ENCODE peak calls at places on chromosomes 2 and 18, in five cellular contexts. W is brain pericyte, Z is activated T-helper 1 cell treated with Interleukin-2 at 50 U/mL for 16 hours, X is iris pigment epithelial cell, V is mesenteric fat pad. D is an unnamed sample.

GRCh38 chr2:64548795-64549194 is 24.7 kb downstream of the AFTPH start:
- DNase-seq in W (no peak), Z (no peak), X (no peak), V (no peak), D (no peak)

GRCh38 chr2:101736861-101737291 is 39.4 kb downstream of the MAP4K4 start:
- DNase-seq in W (no peak), Z (no peak), X (peak; percentile 92), V (no peak), D (no peak)

GRCh38 chr2:106269591-106270291 is 75.6 kb upstream of the UXS1 start:
- DNase-seq in W (no peak), Z (peak; percentile 10), X (no peak), V (no peak), D (peak; percentile 26)

GRCh38 chr2:164922119-164922518 is 33.2 kb downstream of the SLC38A11 start:
- DNase-seq in W (no peak), Z (no peak), X (no peak), V (no peak), D (no peak)

GRCh38 chr2:163713534-163714311 is 22.1 kb downstream of the FIGN start:
- DNase-seq in W (no peak), Z (no peak), X (no peak), V (no peak), D (no peak)

GRCh38 chr2:241816431-241817121 is 7.6 kb downstream of the NEU4 start:
- DNase-seq in W (no peak), Z (no peak), X (no peak), V (peak; percentile 83), D (no peak)

GRCh38 chr2:143948710-143949109 is 571.2 kb downstream of the ZEB2 start:
- DNase-seq in W (no peak), Z (no peak), X (peak; percentile 12), V (no peak), D (no peak)

GRCh38 chr2:239444626-239445625 is 44.1 kb upstream of the HDAC4 start:
- DNase-seq in W (no peak), Z (no peak), X (no peak), V (peak; percentile 62), D (no peak)

GRCh38 chr2:217958889-217959235 is 43.9 kb downstream of the TNS1 start:
- DNase-seq in W (no peak), Z (no peak), X (no peak), V (peak; percentile 55), D (no peak)

GRCh38 chr2:181998045-181998444 is 12.4 kb downstream of the PPP1R1C start:
- DNase-seq in W (no peak), Z (no peak), X (no peak), V (no peak), D (no peak)

GRCh38 chr2:95019572-95019971 is 5.9 kb upstream of the MAL start:
- DNase-seq in W (no peak), Z (no peak), X (no peak), V (no peak), D (no peak)

GRCh38 chr2:42878581-42878980 is 86.2 kb upstream of the HAAO start:
- DNase-seq in W (no peak), Z (no peak), X (peak; percentile 38), V (no peak), D (no peak)

GRCh38 chr2:240435457-240435954 is at the start of gene GPC1:
- DNase-seq in W (no peak), Z (peak; percentile 25), X (peak; percentile 82), V (no peak), D (peak; percentile 52)

GRCh38 chr2:128301501-128301966 is 17.1 kb downstream of the HS6ST1 start:
- DNase-seq in W (peak; percentile 96), Z (no peak), X (peak; percentile 67), V (no peak), D (no peak)

GRCh38 chr2:133303150-133303549 is 265.1 kb downstream of the NCKAP5 start:
- DNase-seq in W (no peak), Z (no peak), X (peak; percentile 82), V (no peak), D (no peak)

GRCh38 chr2:185372188-185372587 is 366.4 kb upstream of the FSIP2 start:
- DNase-seq in W (no peak), Z (no peak), X (peak; percentile 14), V (no peak), D (no peak)

GRCh38 chr2:111618577-111618930 is 265.4 kb downstream of the ANAPC1 start:
- DNase-seq in W (no peak), Z (no peak), X (no peak), V (no peak), D (no peak)

GRCh38 chr2:74441690-74442482 is at the start of gene RTKN:
- DNase-seq in W (no peak), Z (no peak), X (no peak), V (peak; percentile 91), D (no peak)

GRCh38 chr2:26086155-26086634 is 52.3 kb downstream of the RAB10 start:
- DNase-seq in W (no peak), Z (no peak), X (peak; percentile 94), V (no peak), D (no peak)

GRCh38 chr2:94759211-94759610 is 112.0 kb upstream of the TEKT4 start:
- DNase-seq in W (no peak), Z (no peak), X (no peak), V (no peak), D (no peak)

GRCh38 chr2:85308951-85309555 is 18.7 kb downstream of the TGOLN2 start:
- DNase-seq in W (no peak), Z (no peak), X (no peak), V (no peak), D (no peak)

GRCh38 chr18:34928068-34928753 is 113.0 kb upstream of the MAPRE2 start:
- DNase-seq in W (no peak), Z (no peak), X (no peak), V (no peak), D (no peak)

GRCh38 chr18:57748770-57749603 is 54.1 kb downstream of the ATP8B1 start:
- DNase-seq in W (no peak), Z (no peak), X (peak; percentile 74), V (no peak), D (no peak)

GRCh38 chr2:227164745-227165350 is 424 bp downstream of the COL4A3 start:
- DNase-seq in W (no peak), Z (no peak), X (peak; percentile 5), V (no peak), D (no peak)

GRCh38 chr2:121242976-121243375 is 42.0 kb downstream of the TFCP2L1 start:
- DNase-seq in W (no peak), Z (no peak), X (no peak), V (no peak), D (no peak)

D was measured in effector CD8-positive, alpha-beta T cell.